ENCODE peak calls at places on chromosomes 5 and 9, in six cellular contexts. I is esophagus squamous epithelium; J is PC-3; P is dorsolateral prefrontal cortex; G is endodermal cell; L is Jurkat, Clone E6-1. R is an unnamed sample.

GRCh38 chr5:30390095-30390494 is 803.4 kb upstream of the CDH6 start:
- DNase-seq in J (no peak), P (no peak), I (no peak), L (no peak), G (peak), R (no peak)

GRCh38 chr5:57302164-57302563 is 128.3 kb downstream of the GPBP1 start:
- DNase-seq in L (peak), G (peak), J (peak), I (no peak), P (no peak), R (no peak)

GRCh38 chr5:71836547-71837112 is 117.6 kb downstream of the CARTPT start:
- DNase-seq in P (no peak), I (no peak), L (no peak), J (no peak), G (no peak), R (no peak)

GRCh38 chr5:67577424-67577823 is 380.8 kb upstream of the CD180 start:
- DNase-seq in P (no peak), G (no peak), I (no peak), J (peak), L (no peak), R (peak)

GRCh38 chr5:132876020-132876759 is 2.7 kb downstream of the LEAP2 start:
- DNase-seq in J (no peak), P (no peak), I (no peak), G (no peak), L (no peak), R (no peak)

GRCh38 chr5:109145139-109145538 is 264.6 kb downstream of the PJA2 start:
- DNase-seq in L (no peak), P (no peak), G (no peak), J (no peak), I (no peak), R (no peak)

GRCh38 chr9:34185778-34186551 is 7.1 kb downstream of the UBAP1 start:
- DNase-seq in I (no peak), L (no peak), P (no peak), J (peak), G (no peak), R (peak)

GRCh38 chr5:64451551-64451950 is 54.3 kb upstream of the RGS7BP start:
- DNase-seq in J (no peak), I (no peak), G (no peak), P (no peak), L (no peak), R (no peak)

GRCh38 chr5:68499952-68500351 is 284.4 kb downstream of the PIK3R1 start:
- DNase-seq in P (no peak), G (no peak), I (no peak), J (peak), L (no peak), R (no peak)

GRCh38 chr9:89243296-89244061 is 64.9 kb upstream of the SHC3 start:
- DNase-seq in J (no peak), G (no peak), P (no peak), L (no peak), I (no peak), R (no peak)

GRCh38 chr5:180210961-180211760 is 2.1 kb upstream of the RASGEF1C start:
- DNase-seq in I (no peak), P (no peak), G (no peak), J (no peak), L (no peak), R (no peak)

GRCh38 chr5:17105744-17106450 is 111.5 kb upstream of the BASP1 start:
- DNase-seq in I (no peak), J (peak), L (no peak), P (no peak), G (no peak), R (peak)

GRCh38 chr9:99056876-99057664 is 47.8 kb upstream of the TGFBR1 start:
- DNase-seq in G (no peak), J (peak), P (no peak), I (no peak), L (no peak), R (peak)

GRCh38 chr5:180591249-180591887 is at the start of gene SCGB3A1:
- DNase-seq in P (no peak), J (no peak), G (peak), L (no peak), I (no peak), R (no peak)

GRCh38 chr9:94794768-94795167 is 68.3 kb downstream of the AOPEP start:
- DNase-seq in G (no peak), L (no peak), I (no peak), P (no peak), J (no peak), R (no peak)

GRCh38 chr5:140806834-140807775 is at the start of gene PCDHA4:
- DNase-seq in G (peak), J (peak), P (no peak), L (no peak), I (no peak), R (no peak)

GRCh38 chr9:31715250-31715649 is 669.2 kb upstream of the ACO1 start:
- DNase-seq in J (no peak), I (no peak), L (no peak), P (no peak), G (no peak), R (peak)

GRCh38 chr5:168317521-168318147 is 26.2 kb downstream of the WWC1 start:
- DNase-seq in G (no peak), J (peak), I (no peak), L (no peak), P (no peak), R (peak)

GRCh38 chr9:37729499-37729898 is 24.1 kb upstream of the TRMT10B start:
- DNase-seq in L (no peak), I (no peak), J (no peak), P (no peak), G (no peak), R (no peak)

GRCh38 chr5:179272326-179273073 is 72.8 kb downstream of the ADAMTS2 start:
- DNase-seq in L (no peak), G (peak), J (no peak), I (no peak), P (peak), R (no peak)

GRCh38 chr5:181243521-181244307 is at the start of gene RACK1:
- DNase-seq in G (peak), P (peak), I (no peak), J (peak), L (peak), R (peak)

GRCh38 chr5:53438079-53438478 is 42.4 kb upstream of the FST start:
- DNase-seq in I (no peak), P (no peak), J (no peak), L (no peak), G (no peak), R (no peak)

GRCh38 chr5:98573834-98574233 is 199.6 kb upstream of the RGMB start:
- DNase-seq in J (no peak), L (no peak), P (no peak), G (no peak), I (no peak), R (no peak)

GRCh38 chr9:27542519-27542918 is 12.9 kb upstream of the MOB3B start:
- DNase-seq in G (no peak), J (no peak), P (no peak), I (no peak), L (no peak), R (no peak)

GRCh38 chr9:3028535-3028934 is 184.6 kb upstream of the PUM3 start:
- DNase-seq in P (no peak), I (no peak), L (no peak), J (peak), G (no peak), R (no peak)

GRCh38 chr5:23352437-23352836 is 155.0 kb upstream of the PRDM9 start:
- DNase-seq in J (peak), G (peak), P (no peak), L (no peak), I (no peak), R (no peak)

GRCh38 chr5:164672931-164673694 is 1167.7 kb downstream of the MAT2B start:
- DNase-seq in J (peak), I (no peak), L (no peak), G (no peak), P (no peak), R (no peak)

GRCh38 chr5:73442152-73442860 is 6.3 kb downstream of the FOXD1 start:
- DNase-seq in G (no peak), P (no peak), J (no peak), I (no peak), L (no peak), R (no peak)

GRCh38 chr9:98087420-98088354 is 31.2 kb downstream of the NANS start:
- DNase-seq in I (no peak), J (no peak), G (peak), P (no peak), L (no peak), R (peak)

GRCh38 chr5:66985394-66985793 is 211.2 kb downstream of the CD180 start:
- DNase-seq in P (no peak), J (no peak), G (no peak), L (no peak), I (no peak), R (no peak)

GRCh38 chr5:18220631-18221030 is 586.4 kb downstream of the TAF11L14 start:
- DNase-seq in L (no peak), G (no peak), P (no peak), I (no peak), J (peak), R (no peak)

GRCh38 chr5:3619584-3619983 is 24.0 kb downstream of the IRX1 start:
- DNase-seq in G (no peak), P (no peak), J (no peak), L (no peak), I (no peak), R (no peak)

GRCh38 chr9:102362463-102363138 is 624.2 kb upstream of the GRIN3A start:
- DNase-seq in G (no peak), J (no peak), P (no peak), L (no peak), I (no peak), R (no peak)

GRCh38 chr9:120368799-120369198 is 211.2 kb downstream of the CDK5RAP2 start:
- DNase-seq in I (no peak), G (peak), L (peak), J (no peak), P (no peak), R (no peak)

GRCh38 chr5:145937432-145938250 is 1.3 kb downstream of the SH3RF2 start:
- DNase-seq in P (no peak), L (no peak), J (peak), I (no peak), G (peak), R (no peak)

GRCh38 chr5:110507972-110508371 is 218.5 kb downstream of the TMEM232 start:
- DNase-seq in L (no peak), P (no peak), J (no peak), G (no peak), I (no peak), R (no peak)

GRCh38 chr5:5971227-5971626 is 407.1 kb downstream of the MED10 start:
- DNase-seq in L (no peak), G (no peak), J (no peak), I (no peak), P (no peak), R (no peak)

DNA sequence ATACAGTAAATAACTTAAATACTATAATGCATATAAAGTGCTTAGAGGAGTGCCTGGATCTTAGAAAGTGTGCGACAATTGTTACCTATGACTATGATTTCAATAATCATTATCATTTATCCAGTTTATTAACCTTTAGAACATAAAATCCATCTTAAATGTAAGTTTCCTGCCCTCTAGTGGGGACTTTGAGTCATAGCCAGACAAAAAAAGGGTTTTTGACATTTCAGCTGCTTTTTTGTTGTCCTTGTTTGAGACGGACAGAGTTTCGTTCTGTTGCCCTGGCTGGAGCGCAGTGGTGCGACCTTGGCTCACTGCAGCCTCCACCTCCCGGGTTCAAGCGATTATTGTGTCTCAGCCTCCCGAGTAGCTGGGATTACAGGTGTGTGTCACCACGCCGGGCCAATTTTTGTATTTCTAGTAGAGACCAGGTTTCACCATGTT is 9.7 kb upstream of the C9orf152 start:
- DNase-seq in G (no peak), P (no peak), J (peak), L (peak), I (no peak), R (peak)
- H3K4me3 ChIP-seq in G (no peak), P (no peak), J (no peak), L (no peak), I (peak), R (no peak)

DNA sequence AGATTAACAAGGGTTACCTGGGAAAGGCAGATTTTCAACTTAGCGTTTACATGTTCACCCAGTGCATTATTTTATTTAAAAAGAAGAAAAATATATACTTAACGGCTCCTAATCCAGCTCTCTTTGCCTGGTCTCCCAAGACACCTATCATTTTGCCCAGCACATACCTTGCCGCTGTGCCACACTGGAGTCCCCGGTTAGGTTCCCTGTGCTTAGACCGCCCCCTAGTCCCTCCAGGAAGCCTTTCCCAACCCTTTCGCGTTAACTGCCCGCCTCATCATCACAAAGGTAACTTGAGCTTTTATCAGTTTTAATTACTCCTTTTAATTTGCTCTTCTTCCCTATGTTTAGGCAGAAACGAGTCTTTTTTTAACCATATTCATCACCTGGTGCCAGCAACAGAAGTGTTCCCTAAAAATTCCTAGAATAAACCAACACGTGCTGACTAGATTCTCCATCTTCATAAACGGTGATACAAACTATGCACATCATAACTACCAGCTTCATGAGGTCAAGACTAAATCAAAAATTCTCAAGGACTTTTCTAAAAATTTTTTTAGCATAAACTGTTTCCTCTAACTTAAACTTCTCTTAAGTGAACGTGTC is 19.7 kb downstream of the DNAJA1 start:
- DNase-seq in I (no peak), P (no peak), L (no peak), J (peak), G (peak), R (no peak)
- H3K4me3 ChIP-seq in I (peak), P (peak), L (no peak), J (peak), G (peak), R (peak)

DNA sequence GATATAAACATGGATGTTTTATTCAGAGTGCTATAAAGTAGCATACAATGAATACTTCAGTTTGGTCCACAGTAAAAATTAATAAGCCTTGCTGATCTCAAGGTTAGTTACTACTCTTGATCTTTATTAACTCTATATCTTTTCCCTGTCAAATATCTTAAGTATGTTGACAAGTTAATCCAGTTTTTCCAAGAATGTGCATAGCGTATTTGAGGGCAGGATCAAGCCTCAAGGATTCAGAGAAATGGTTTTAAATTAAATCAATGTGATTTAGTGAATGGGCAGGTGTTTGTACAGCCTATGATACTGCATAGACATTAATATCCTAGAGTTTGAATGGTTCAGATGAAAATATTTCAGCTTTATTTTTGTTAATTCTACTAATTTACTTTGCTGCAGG is 20.7 kb downstream of the MATR3 start:
- DNase-seq in J (no peak), G (no peak), P (no peak), I (no peak), L (no peak), R (no peak)
- H3K4me3 ChIP-seq in J (no peak), G (no peak), P (no peak), I (no peak), L (no peak), R (no peak)

DNA sequence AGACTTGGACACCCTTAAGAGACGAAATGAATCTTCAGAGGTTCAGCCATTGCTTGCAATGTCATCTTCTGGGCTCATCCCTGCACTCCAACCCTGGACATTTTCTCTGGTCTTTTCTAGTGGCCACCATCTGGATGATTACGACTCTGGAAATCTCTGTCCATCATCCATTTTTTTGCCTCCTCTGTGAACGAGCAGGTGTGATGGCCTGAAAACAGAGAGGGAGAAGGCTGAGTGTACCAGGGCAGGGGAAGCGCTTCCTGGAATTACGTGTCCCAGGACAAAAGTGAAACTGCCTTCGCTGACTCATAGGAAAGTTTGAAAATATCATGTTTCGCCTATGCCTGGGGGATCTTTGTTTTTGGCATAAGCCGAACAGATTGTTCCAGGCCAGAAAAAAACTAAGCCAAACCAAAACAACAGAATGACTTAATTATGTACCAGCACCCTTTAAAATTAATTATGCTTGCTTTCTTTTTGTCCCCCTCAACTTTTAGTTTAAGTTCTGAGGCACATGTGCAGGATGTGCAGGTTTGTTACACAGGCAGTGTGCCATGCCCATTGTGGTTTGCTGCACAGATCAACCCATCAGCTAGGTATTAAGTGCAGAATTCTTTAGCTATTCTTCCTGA is 31.9 kb downstream of the ANKRD33B start:
- DNase-seq in I (no peak), G (no peak), P (no peak), J (peak), L (no peak), R (peak)
- H3K4me3 ChIP-seq in I (peak), G (no peak), P (no peak), J (peak), L (no peak), R (no peak)

GRCh38 chr9:133112361-133113026 is 8.5 kb downstream of the RALGDS start:
- DNase-seq in G (no peak), I (no peak), P (peak), J (no peak), L (no peak), R (no peak)

GRCh38 chr9:133113928-133114351 is 7.1 kb downstream of the RALGDS start:
- DNase-seq in P (peak), J (no peak), L (no peak), I (no peak), G (no peak), R (no peak)

GRCh38 chr9:133111461-133112360 is 9.3 kb downstream of the RALGDS start:
- DNase-seq in L (no peak), I (no peak), G (no peak), P (peak), J (no peak), R (no peak)

GRCh38 chr9:133114451-133114885 is 6.6 kb downstream of the RALGDS start:
- DNase-seq in P (peak), G (no peak), J (no peak), I (no peak), L (no peak), R (no peak)

GRCh38 chr9:133113163-133113927 is 7.7 kb downstream of the RALGDS start:
- DNase-seq in J (no peak), I (no peak), P (peak), L (no peak), G (no peak), R (no peak)
- H3K4me3 ChIP-seq in J (no peak), I (peak), P (peak), L (no peak), G (no peak), R (no peak)

GRCh38 chr5:147636585-147636984 is 126.7 kb upstream of the DPYSL3 start:
- DNase-seq in L (no peak), G (no peak), J (no peak), I (no peak), P (no peak), R (no peak)
- H3K4me3 ChIP-seq in L (no peak), G (no peak), J (no peak), I (no peak), P (no peak), R (no peak)

GRCh38 chr5:171630670-171631065 is 154.9 kb upstream of the SMIM23 start:
- DNase-seq in P (no peak), G (peak), J (no peak), I (no peak), L (peak), R (no peak)

GRCh38 chr5:171627936-171628335 is 157.7 kb upstream of the SMIM23 start:
- DNase-seq in L (no peak), I (no peak), J (no peak), P (no peak), G (peak), R (no peak)

GRCh38 chr5:171630047-171630669 is 155.5 kb upstream of the SMIM23 start:
- DNase-seq in L (peak), P (peak), J (peak), G (peak), I (no peak), R (peak)

GRCh38 chr5:171628344-171628743 is 157.3 kb upstream of the SMIM23 start:
- DNase-seq in L (no peak), P (no peak), J (no peak), G (no peak), I (no peak), R (no peak)

DNA sequence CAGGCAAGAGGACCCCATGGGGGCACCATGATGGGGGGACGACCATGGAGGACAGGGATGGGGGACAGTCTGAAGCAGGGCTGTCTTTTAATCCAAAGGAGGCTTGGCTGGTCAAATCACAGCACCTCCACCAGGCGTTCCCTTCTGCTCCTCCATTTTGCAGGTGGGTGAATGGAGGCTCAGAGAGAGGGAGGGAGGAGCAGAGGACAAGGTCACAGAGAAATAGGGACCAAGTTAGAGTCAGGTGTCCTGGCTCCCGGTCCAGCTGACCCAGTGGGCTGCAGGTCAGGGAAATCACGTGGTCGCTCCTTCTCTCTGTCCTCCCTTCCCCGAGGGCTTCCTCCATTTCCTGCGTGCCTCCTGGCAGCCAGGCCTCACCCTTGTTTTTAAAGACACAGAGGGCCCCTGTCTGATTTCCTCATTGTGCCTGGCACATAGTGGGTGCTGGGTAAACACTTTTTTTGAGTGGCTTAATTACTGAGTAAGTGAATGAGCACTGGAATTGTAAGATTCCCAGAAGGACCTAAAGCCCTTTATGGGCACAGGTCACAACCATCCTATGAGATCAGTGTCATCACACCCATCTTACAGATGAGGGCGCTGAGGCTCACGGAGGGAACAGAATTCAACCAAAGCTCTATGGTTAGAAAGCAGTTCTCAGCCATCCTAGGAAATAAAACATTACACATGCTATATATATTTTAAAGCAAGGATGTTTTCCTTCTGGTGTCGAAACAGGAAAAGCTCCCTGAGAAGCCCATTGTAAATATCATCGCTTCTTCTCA is 156.2 kb upstream of the SMIM23 start:
- DNase-seq in J (peak), L (no peak), I (no peak), G (peak), P (no peak), R (no peak)
- H3K4me3 ChIP-seq in J (peak), L (no peak), I (peak), G (no peak), P (no peak), R (peak)

R was measured in skeletal muscle cell.